ENCODE peak calls at places on chromosomes 13 and 19, in eight cellular contexts. One of them, this sample, is unnamed.

GRCh38 chr13:49679244-49679643 is 12.0 kb downstream of the EBPL start:
- DNase-seq in tibial nerve: no peak
- DNase-seq in tibial artery: no peak
- DNase-seq in gastrocnemius medialis: no peak
- DNase-seq in MM.1S: no peak
- DNase-seq in type B pancreatic cell: no peak
- DNase-seq in fibroblast of pulmonary artery: peak
- DNase-seq in Peyer's patch: no peak
- DNase-seq in this sample: peak

GRCh38 chr19:17160908-17161307 is 54.2 kb upstream of the USE1 start:
- DNase-seq in Peyer's patch: no peak
- DNase-seq in tibial artery: no peak
- DNase-seq in type B pancreatic cell: no peak
- DNase-seq in fibroblast of pulmonary artery: no peak
- DNase-seq in gastrocnemius medialis: no peak
- DNase-seq in MM.1S: no peak
- DNase-seq in tibial nerve: no peak
- DNase-seq in this sample: no peak

GRCh38 chr13:82634946-82635345 is 1247.3 kb downstream of the SLITRK1 start:
- DNase-seq in type B pancreatic cell: no peak
- DNase-seq in gastrocnemius medialis: no peak
- DNase-seq in Peyer's patch: no peak
- DNase-seq in tibial artery: no peak
- DNase-seq in tibial nerve: no peak
- DNase-seq in MM.1S: no peak
- DNase-seq in fibroblast of pulmonary artery: peak
- DNase-seq in this sample: no peak

GRCh38 chr19:35135389-35135909 is 590 bp upstream of the LGI4 start:
- DNase-seq in gastrocnemius medialis: peak
- DNase-seq in tibial nerve: peak
- DNase-seq in tibial artery: peak
- DNase-seq in MM.1S: peak
- DNase-seq in fibroblast of pulmonary artery: peak
- DNase-seq in Peyer's patch: peak
- DNase-seq in type B pancreatic cell: peak
- DNase-seq in this sample: peak

GRCh38 chr13:20566424-20566916 is 487 bp upstream of the IFT88 start:
- DNase-seq in MM.1S: peak
- DNase-seq in tibial nerve: no peak
- DNase-seq in type B pancreatic cell: no peak
- DNase-seq in tibial artery: peak
- DNase-seq in Peyer's patch: no peak
- DNase-seq in gastrocnemius medialis: peak
- DNase-seq in fibroblast of pulmonary artery: no peak
- DNase-seq in this sample: no peak

GRCh38 chr13:23059173-23059572 is 121.6 kb upstream of the SGCG start:
- DNase-seq in type B pancreatic cell: no peak
- DNase-seq in Peyer's patch: no peak
- DNase-seq in tibial artery: no peak
- DNase-seq in fibroblast of pulmonary artery: no peak
- DNase-seq in gastrocnemius medialis: no peak
- DNase-seq in tibial nerve: no peak
- DNase-seq in MM.1S: no peak
- DNase-seq in this sample: no peak

GRCh38 chr19:14030997-14031718 is 404 bp upstream of the IL27RA start:
- DNase-seq in type B pancreatic cell: no peak
- DNase-seq in tibial artery: no peak
- DNase-seq in tibial nerve: no peak
- DNase-seq in MM.1S: no peak
- DNase-seq in fibroblast of pulmonary artery: no peak
- DNase-seq in gastrocnemius medialis: no peak
- DNase-seq in Peyer's patch: no peak
- DNase-seq in this sample: peak

GRCh38 chr19:49340865-49341718 is 5.9 kb downstream of the CD37 start:
- DNase-seq in tibial nerve: no peak
- DNase-seq in MM.1S: no peak
- DNase-seq in type B pancreatic cell: no peak
- DNase-seq in Peyer's patch: no peak
- DNase-seq in tibial artery: no peak
- DNase-seq in fibroblast of pulmonary artery: no peak
- DNase-seq in gastrocnemius medialis: no peak
- DNase-seq in this sample: peak

GRCh38 chr19:33238750-33239149 is 13.1 kb upstream of the SLC7A10 start:
- DNase-seq in gastrocnemius medialis: no peak
- DNase-seq in tibial artery: no peak
- DNase-seq in type B pancreatic cell: no peak
- DNase-seq in Peyer's patch: no peak
- DNase-seq in MM.1S: no peak
- DNase-seq in fibroblast of pulmonary artery: no peak
- DNase-seq in tibial nerve: no peak
- DNase-seq in this sample: no peak

GRCh38 chr19:33235996-33236350 is 10.3 kb upstream of the SLC7A10 start:
- DNase-seq in tibial artery: no peak
- DNase-seq in gastrocnemius medialis: no peak
- DNase-seq in tibial nerve: no peak
- DNase-seq in fibroblast of pulmonary artery: no peak
- DNase-seq in MM.1S: no peak
- DNase-seq in Peyer's patch: no peak
- DNase-seq in type B pancreatic cell: no peak
- DNase-seq in this sample: no peak

GRCh38 chr19:33235269-33235995 is 9.8 kb upstream of the SLC7A10 start:
- DNase-seq in tibial artery: peak
- DNase-seq in type B pancreatic cell: peak
- DNase-seq in gastrocnemius medialis: peak
- DNase-seq in MM.1S: peak
- DNase-seq in tibial nerve: peak
- DNase-seq in fibroblast of pulmonary artery: peak
- DNase-seq in Peyer's patch: peak
- DNase-seq in this sample: peak

GRCh38 chr19:33234736-33235135 is 9.1 kb upstream of the SLC7A10 start:
- DNase-seq in type B pancreatic cell: no peak
- DNase-seq in tibial nerve: no peak
- DNase-seq in Peyer's patch: no peak
- DNase-seq in tibial artery: no peak
- DNase-seq in gastrocnemius medialis: no peak
- DNase-seq in MM.1S: no peak
- DNase-seq in fibroblast of pulmonary artery: no peak
- DNase-seq in this sample: no peak

DNA sequence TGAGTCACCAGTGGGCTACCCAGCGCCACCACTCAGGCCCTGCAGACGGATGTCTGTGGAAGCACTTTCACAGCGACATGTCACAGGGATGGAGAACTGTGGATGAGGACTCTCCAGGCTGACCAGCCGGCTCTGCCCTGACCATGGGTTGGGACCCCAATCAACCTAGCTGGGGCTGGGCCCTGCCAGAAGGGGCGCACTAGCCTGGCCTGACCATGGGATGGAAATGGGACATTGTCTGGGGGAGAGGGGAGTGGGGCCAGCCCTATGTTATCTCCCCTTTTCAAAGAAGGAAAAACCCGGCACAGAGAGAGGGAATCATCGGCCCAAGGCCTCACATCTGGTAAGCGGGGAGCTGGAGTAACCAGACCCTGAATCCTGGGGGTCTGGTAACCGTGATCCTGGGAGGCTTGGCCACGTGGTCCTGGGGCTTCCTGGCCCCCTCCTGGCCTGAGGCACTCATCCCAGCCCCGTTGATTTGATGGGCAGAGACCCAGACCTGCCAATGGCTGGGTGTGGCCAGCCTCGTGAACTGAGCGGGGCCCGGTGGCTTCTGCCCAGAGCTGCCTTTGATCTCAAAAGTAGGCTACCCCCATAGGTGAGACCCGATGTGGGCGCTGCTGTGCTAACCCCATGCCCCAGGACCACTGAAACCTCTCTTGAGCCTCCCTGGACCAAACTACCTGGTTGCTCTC is 11.2 kb upstream of the SLC7A10 start:
- DNase-seq in gastrocnemius medialis: no peak
- DNase-seq in tibial nerve: no peak
- DNase-seq in tibial artery: no peak
- DNase-seq in fibroblast of pulmonary artery: no peak
- DNase-seq in MM.1S: no peak
- DNase-seq in Peyer's patch: no peak
- DNase-seq in type B pancreatic cell: no peak
- DNase-seq in this sample: no peak
- TF ChIP-seq CTCF in gastrocnemius medialis: no peak
- TF ChIP-seq CTCF in tibial nerve: no peak
- TF ChIP-seq CTCF in tibial artery: no peak
- TF ChIP-seq CTCF in fibroblast of pulmonary artery: no peak
- TF ChIP-seq CTCF in MM.1S: no peak
- TF ChIP-seq CTCF in Peyer's patch: no peak
- TF ChIP-seq CTCF in type B pancreatic cell: no peak
- TF ChIP-seq CTCF in this sample: no peak

DNA sequence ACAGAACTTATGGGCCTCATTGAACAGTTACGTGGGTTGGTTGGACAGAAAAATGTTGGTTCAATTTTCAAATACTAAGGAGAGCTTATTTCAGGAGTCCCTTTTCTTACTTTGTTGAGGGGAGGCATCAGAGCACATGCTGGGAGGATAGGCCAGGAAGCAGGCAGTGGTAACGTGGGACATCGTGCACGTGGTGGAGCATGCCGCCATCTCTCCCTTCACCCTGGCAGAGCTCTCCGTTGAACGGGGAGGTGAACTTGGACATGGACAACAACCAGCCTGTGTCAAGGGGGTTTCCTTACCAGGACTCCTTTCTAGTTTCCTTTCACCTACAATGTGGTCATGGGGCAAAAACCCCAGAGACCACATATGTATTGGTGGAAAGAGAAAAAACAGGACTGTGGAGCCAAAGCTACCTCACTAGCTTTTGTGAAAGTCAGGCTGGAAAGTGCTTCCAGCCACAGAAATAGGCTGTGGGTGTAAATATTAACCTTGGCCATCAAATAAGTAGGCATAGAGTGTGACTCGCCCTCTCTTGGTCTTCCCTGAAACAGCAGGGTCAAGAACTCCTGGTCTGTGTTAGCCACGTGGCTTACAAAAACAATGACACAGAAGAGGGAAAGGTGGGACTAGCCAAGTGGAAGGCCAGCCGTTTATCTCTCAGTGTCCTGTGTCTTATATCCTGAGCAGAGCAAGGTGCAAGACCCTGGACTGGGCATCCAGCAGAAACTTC is 14.4 kb downstream of the MICOS13 start:
- DNase-seq in fibroblast of pulmonary artery: peak
- DNase-seq in tibial artery: no peak
- DNase-seq in tibial nerve: no peak
- DNase-seq in Peyer's patch: no peak
- DNase-seq in MM.1S: no peak
- DNase-seq in gastrocnemius medialis: no peak
- DNase-seq in type B pancreatic cell: no peak
- DNase-seq in this sample: no peak
- TF ChIP-seq CTCF in fibroblast of pulmonary artery: peak
- TF ChIP-seq CTCF in tibial artery: no peak
- TF ChIP-seq CTCF in tibial nerve: no peak
- TF ChIP-seq CTCF in Peyer's patch: no peak
- TF ChIP-seq CTCF in MM.1S: no peak
- TF ChIP-seq CTCF in gastrocnemius medialis: no peak
- TF ChIP-seq CTCF in type B pancreatic cell: no peak
- TF ChIP-seq CTCF in this sample: no peak

GRCh38 chr19:39129116-39129515 is 3.5 kb downstream of the PAK4 start:
- DNase-seq in fibroblast of pulmonary artery: no peak
- DNase-seq in type B pancreatic cell: no peak
- DNase-seq in Peyer's patch: no peak
- DNase-seq in gastrocnemius medialis: no peak
- DNase-seq in tibial artery: no peak
- DNase-seq in MM.1S: no peak
- DNase-seq in tibial nerve: no peak
- DNase-seq in this sample: no peak

GRCh38 chr19:39127812-39128510 is 2.4 kb downstream of the PAK4 start:
- DNase-seq in Peyer's patch: no peak
- DNase-seq in gastrocnemius medialis: no peak
- DNase-seq in tibial nerve: no peak
- DNase-seq in tibial artery: no peak
- DNase-seq in type B pancreatic cell: no peak
- DNase-seq in fibroblast of pulmonary artery: no peak
- DNase-seq in MM.1S: no peak
- DNase-seq in this sample: no peak

GRCh38 chr19:39126593-39127187 is 1.1 kb downstream of the PAK4 start:
- DNase-seq in tibial artery: peak
- DNase-seq in MM.1S: no peak
- DNase-seq in Peyer's patch: no peak
- DNase-seq in fibroblast of pulmonary artery: peak
- DNase-seq in gastrocnemius medialis: no peak
- DNase-seq in tibial nerve: no peak
- DNase-seq in type B pancreatic cell: no peak
- DNase-seq in this sample: no peak

GRCh38 chr19:39130337-39131254 is 5.0 kb downstream of the PAK4 start:
- DNase-seq in tibial nerve: no peak
- DNase-seq in MM.1S: no peak
- DNase-seq in type B pancreatic cell: no peak
- DNase-seq in gastrocnemius medialis: no peak
- DNase-seq in Peyer's patch: no peak
- DNase-seq in tibial artery: no peak
- DNase-seq in fibroblast of pulmonary artery: no peak
- DNase-seq in this sample: peak

GRCh38 chr19:39128511-39129079 is 3.0 kb downstream of the PAK4 start:
- DNase-seq in MM.1S: no peak
- DNase-seq in Peyer's patch: no peak
- DNase-seq in tibial nerve: no peak
- DNase-seq in tibial artery: no peak
- DNase-seq in fibroblast of pulmonary artery: no peak
- DNase-seq in type B pancreatic cell: no peak
- DNase-seq in gastrocnemius medialis: no peak
- DNase-seq in this sample: no peak
- TF ChIP-seq CTCF in MM.1S: no peak
- TF ChIP-seq CTCF in Peyer's patch: no peak
- TF ChIP-seq CTCF in tibial nerve: no peak
- TF ChIP-seq CTCF in tibial artery: no peak
- TF ChIP-seq CTCF in fibroblast of pulmonary artery: no peak
- TF ChIP-seq CTCF in type B pancreatic cell: peak
- TF ChIP-seq CTCF in gastrocnemius medialis: no peak
- TF ChIP-seq CTCF in this sample: no peak

GRCh38 chr19:18896421-18896841 is 473 bp upstream of the CERS1 start:
- DNase-seq in MM.1S: no peak
- DNase-seq in Peyer's patch: no peak
- DNase-seq in tibial nerve: no peak
- DNase-seq in fibroblast of pulmonary artery: no peak
- DNase-seq in type B pancreatic cell: no peak
- DNase-seq in tibial artery: no peak
- DNase-seq in gastrocnemius medialis: no peak
- DNase-seq in this sample: no peak

GRCh38 chr19:18893573-18894253 is 2.2 kb downstream of the CERS1 start:
- DNase-seq in MM.1S: no peak
- DNase-seq in Peyer's patch: no peak
- DNase-seq in gastrocnemius medialis: no peak
- DNase-seq in fibroblast of pulmonary artery: no peak
- DNase-seq in type B pancreatic cell: no peak
- DNase-seq in tibial nerve: no peak
- DNase-seq in tibial artery: no peak
- DNase-seq in this sample: no peak

GRCh38 chr19:18894254-18895037 is 1.5 kb downstream of the CERS1 start:
- DNase-seq in MM.1S: no peak
- DNase-seq in tibial artery: no peak
- DNase-seq in fibroblast of pulmonary artery: peak
- DNase-seq in gastrocnemius medialis: no peak
- DNase-seq in Peyer's patch: no peak
- DNase-seq in tibial nerve: no peak
- DNase-seq in type B pancreatic cell: no peak
- DNase-seq in this sample: no peak

GRCh38 chr19:18895828-18896341 is at the start of gene CERS1:
- DNase-seq in gastrocnemius medialis: no peak
- DNase-seq in MM.1S: no peak
- DNase-seq in fibroblast of pulmonary artery: no peak
- DNase-seq in type B pancreatic cell: no peak
- DNase-seq in tibial nerve: no peak
- DNase-seq in Peyer's patch: no peak
- DNase-seq in tibial artery: no peak
- DNase-seq in this sample: no peak

GRCh38 chr19:18895038-18895827 is 725 bp downstream of the CERS1 start:
- DNase-seq in type B pancreatic cell: no peak
- DNase-seq in MM.1S: peak
- DNase-seq in Peyer's patch: no peak
- DNase-seq in tibial artery: peak
- DNase-seq in tibial nerve: no peak
- DNase-seq in fibroblast of pulmonary artery: peak
- DNase-seq in gastrocnemius medialis: peak
- DNase-seq in this sample: peak
- TF ChIP-seq CTCF in type B pancreatic cell: peak
- TF ChIP-seq CTCF in MM.1S: peak
- TF ChIP-seq CTCF in Peyer's patch: peak
- TF ChIP-seq CTCF in tibial artery: peak
- TF ChIP-seq CTCF in tibial nerve: peak
- TF ChIP-seq CTCF in fibroblast of pulmonary artery: peak
- TF ChIP-seq CTCF in gastrocnemius medialis: peak
- TF ChIP-seq CTCF in this sample: no peak